ENCODE peak calls at places on chromosomes 7 and 10, in nine cellular contexts. V, Y, M, G, T, Z, E, H and A are unnamed samples.

GRCh38 chr7:111650456-111650999 is 88.2 kb upstream of the IMMP2L start:
- DNase-seq in H (no peak), Y (no peak), M (no peak), T (no peak), V (no peak), Z (no peak), G (no peak), E (no peak), A (no peak)

GRCh38 chr10:77111611-77112550 is 525.7 kb downstream of the KCNMA1 start:
- DNase-seq in H (no peak), Z (no peak), M (no peak), Y (no peak), E (no peak), V (peak; percentile 14), T (no peak), G (no peak), A (no peak)

GRCh38 chr10:88157981-88158465 is 294.6 kb downstream of the PTEN start:
- DNase-seq in G (no peak), E (no peak), Y (no peak), M (no peak), V (no peak), T (peak; percentile 48), H (no peak), Z (no peak), A (no peak)

GRCh38 chr10:101834341-101834740 is 9.3 kb downstream of the KCNIP2 start:
- DNase-seq in T (no peak), Z (no peak), M (peak; percentile 30), Y (no peak), G (peak; percentile 35), V (no peak), H (peak; percentile 85), E (peak; percentile 58), A (no peak)

GRCh38 chr10:1188556-1189135 is 132.5 kb downstream of the WDR37 start:
- DNase-seq in Y (no peak), M (no peak), G (no peak), E (no peak), Z (peak; percentile 41), H (peak; percentile 23), V (no peak), T (peak; percentile 22), A (no peak)

GRCh38 chr10:93435621-93436385 is 46.3 kb downstream of the MYOF start:
- DNase-seq in T (no peak), V (no peak), G (no peak), M (no peak), Y (no peak), Z (no peak), E (no peak), H (no peak), A (no peak)

GRCh38 chr7:107913846-107914245 is 22.9 kb downstream of the DLD start:
- DNase-seq in E (no peak), T (no peak), Y (no peak), H (no peak), V (no peak), Z (no peak), G (no peak), M (no peak), A (no peak)

GRCh38 chr7:22190736-22191135 is 166.2 kb downstream of the RAPGEF5 start:
- DNase-seq in H (no peak), E (no peak), T (no peak), Y (no peak), M (no peak), V (no peak), G (no peak), Z (no peak), A (no peak)

GRCh38 chr7:80294321-80294720 is 159.7 kb downstream of the GNAI1 start:
- DNase-seq in G (no peak), H (no peak), T (no peak), M (no peak), E (no peak), Y (no peak), Z (no peak), V (no peak), A (no peak)

GRCh38 chr7:150927954-150928340 is 50.2 kb downstream of the KCNH2 start:
- DNase-seq in Y (no peak), H (no peak), M (no peak), G (no peak), E (no peak), V (no peak), Z (no peak), T (no peak), A (no peak)

GRCh38 chr7:128827248-128827958 is 2.8 kb upstream of the FLNC start:
- DNase-seq in M (peak; percentile 68), T (no peak), G (peak; percentile 62), Z (peak; percentile 87), V (no peak), Y (no peak), E (peak; percentile 66), H (no peak), A (no peak)

GRCh38 chr7:35735396-35735795 is 40.5 kb upstream of the HERPUD2 start:
- DNase-seq in V (no peak), Z (no peak), H (no peak), G (no peak), M (no peak), Y (no peak), T (no peak), E (no peak), A (no peak)

GRCh38 chr7:33276325-33276724 is 147.0 kb downstream of the BBS9 start:
- DNase-seq in G (no peak), Z (no peak), M (no peak), E (no peak), H (no peak), T (no peak), V (no peak), Y (no peak), A (no peak)

GRCh38 chr7:155996718-155997059 is 184.4 kb upstream of the SHH start:
- DNase-seq in V (no peak), H (no peak), Z (peak; percentile 61), M (no peak), Y (no peak), T (no peak), E (no peak), G (no peak), A (no peak)

DNA sequence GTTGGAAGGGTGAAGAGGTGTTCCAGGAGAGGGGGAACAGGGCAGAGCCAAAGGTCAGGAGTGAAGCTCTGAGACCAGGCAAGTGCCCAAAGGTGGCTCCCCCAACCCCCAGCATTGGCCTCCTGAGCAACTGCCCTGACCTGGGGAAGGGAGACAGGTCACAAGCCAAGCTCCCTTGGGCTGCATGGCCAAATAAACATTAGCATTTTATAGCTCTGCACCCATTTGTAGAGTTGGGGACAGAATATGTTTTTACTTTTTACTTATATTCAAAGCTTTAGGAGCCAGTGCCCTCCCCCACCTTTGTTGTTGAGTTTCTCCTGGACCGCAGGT is 4.0 kb downstream of the UNC5B start:
- DNase-seq in M (no peak), H (no peak), T (no peak), G (no peak), E (no peak), Y (no peak), V (no peak), Z (peak; percentile 27), A (no peak)
- H3K4me1 ChIP-seq in M (peaks cover 94% of the 10 kb centered on the region), H (peaks cover 55% of the 10 kb centered on the region), T (peaks cover 26% of the 10 kb centered on the region), G (peaks cover 90% of the 10 kb centered on the region), E (peaks cover 30% of the 10 kb centered on the region), Y (peaks cover 9% of the 10 kb centered on the region), V (peaks cover 11% of the 10 kb centered on the region), Z (no peaks in the 10 kb centered on the region), A (peaks cover 25% of the 10 kb centered on the region)

GRCh38 chr7:6030988-6031387 is at the start of gene ANKRD61:
- DNase-seq in H (no peak), G (no peak), Y (no peak), T (no peak), M (no peak), V (no peak), Z (no peak), E (no peak), A (no peak)
- H3K27ac ChIP-seq in H (no peak within 1 kb of the TSS), G (no peak within 1 kb of the TSS), Y (no peak within 1 kb of the TSS), T (no peak within 1 kb of the TSS), M (no peak within 1 kb of the TSS), V (no peak within 1 kb of the TSS), Z (no peak within 1 kb of the TSS), E (no peak within 1 kb of the TSS), A (no peak within 1 kb of the TSS)

GRCh38 chr10:110326351-110327032 is 21.8 kb upstream of the SMNDC1 start:
- DNase-seq in Z (no peak), G (no peak), V (no peak), H (no peak), E (no peak), Y (no peak), M (no peak), T (no peak), A (no peak)

GRCh38 chr10:110324805-110325280 is 20.1 kb upstream of the SMNDC1 start:
- DNase-seq in Y (no peak), V (no peak), M (no peak), G (no peak), T (no peak), H (no peak), Z (no peak), E (no peak), A (no peak)

GRCh38 chr10:110330675-110331074 is 26.0 kb upstream of the SMNDC1 start:
- DNase-seq in M (no peak), Z (no peak), H (no peak), T (no peak), G (no peak), V (no peak), E (no peak), Y (no peak), A (no peak)

GRCh38 chr10:110324201-110324804 is 19.6 kb upstream of the SMNDC1 start:
- DNase-seq in T (no peak), Y (no peak), M (no peak), E (no peak), V (no peak), H (no peak), G (no peak), Z (no peak), A (no peak)

GRCh38 chr10:110327262-110327914 is 22.7 kb upstream of the SMNDC1 start:
- DNase-seq in E (no peak), Z (no peak), T (no peak), M (no peak), Y (no peak), V (no peak), G (no peak), H (no peak), A (no peak)
- H3K4me1 ChIP-seq in E (no peaks in the 10 kb centered on the region), Z (no peaks in the 10 kb centered on the region), T (no peaks in the 10 kb centered on the region), M (no peaks in the 10 kb centered on the region), Y (no peaks in the 10 kb centered on the region), V (no peaks in the 10 kb centered on the region), G (no peaks in the 10 kb centered on the region), H (no peaks in the 10 kb centered on the region), A (no peaks in the 10 kb centered on the region)

GRCh38 chr7:29479606-29480200 is 83.9 kb upstream of the PRR15 start:
- DNase-seq in E (peak; percentile 10), V (no peak), T (no peak), Y (peak; percentile 56), H (no peak), M (no peak), Z (no peak), G (peak; percentile 22), A (no peak)

GRCh38 chr7:29483219-29484104 is 80.2 kb upstream of the PRR15 start:
- DNase-seq in Z (no peak), Y (no peak), T (no peak), G (peak; percentile 18), H (no peak), M (peak; percentile 32), E (peak; percentile 24), V (no peak), A (no peak)

GRCh38 chr7:29480456-29480855 is 83.2 kb upstream of the PRR15 start:
- DNase-seq in Y (peak; percentile 68), V (no peak), Z (no peak), H (no peak), E (no peak), M (no peak), T (no peak), G (no peak), A (no peak)

GRCh38 chr7:29482056-29482455 is 81.6 kb upstream of the PRR15 start:
- DNase-seq in T (no peak), E (no peak), Z (no peak), H (no peak), G (no peak), Y (no peak), V (no peak), M (no peak), A (no peak)

GRCh38 chr7:29480934-29481625 is 82.6 kb upstream of the PRR15 start:
- DNase-seq in H (no peak), G (no peak), Y (no peak), V (no peak), T (no peak), E (no peak), M (no peak), Z (no peak), A (no peak)
- H3K27ac ChIP-seq in H (no peak overlapping the region), G (peak overlapping the region; percentile 79), Y (peak overlapping the region; percentile 74), V (no peak overlapping the region), T (peak overlapping the region; percentile 55), E (peak overlapping the region; percentile 48), M (peak overlapping the region; percentile 80), Z (peak overlapping the region; percentile 46), A (peak overlapping the region; percentile 78)